ENCODE peak calls at places on chromosomes 3 and 15, in ten cellular contexts. U is fibroblast of lung, W is upper lobe of right lung, C is Peyer's patch, M is MM.1S, N is testis, Z is astrocyte, S is mammary epithelial cell, L is transverse colon, P is SK-N-SH. F is an unnamed sample. For H3K4me1, the result is how much of the 10 kb centered on the place peaks cover.

GRCh38 chr15:39918688-39919385 is 1.2 kb downstream of the GPR176 start:
- DNase-seq in P (no peak), N (no peak), U (peak), S (peak), M (no peak), W (no peak), L (no peak), C (no peak), Z (peak), F (no peak)

GRCh38 chr3:138774529-138775253 is 60.0 kb downstream of the PIK3CB start:
- DNase-seq in W (no peak), P (peak), M (peak), S (peak), Z (peak), C (no peak), L (peak), U (peak), N (peak), F (peak)

GRCh38 chr15:93610944-93611343 is 521.9 kb upstream of the RGMA start:
- DNase-seq in S (peak), M (no peak), W (no peak), N (no peak), Z (peak), P (no peak), L (no peak), C (no peak), U (peak), F (no peak)

GRCh38 chr3:17831366-17831765 is 88.9 kb upstream of the TBC1D5 start:
- DNase-seq in N (no peak), Z (no peak), U (peak), S (peak), C (no peak), P (no peak), M (no peak), L (no peak), W (no peak), F (no peak)

GRCh38 chr3:136250862-136251460 is 821 bp downstream of the PCCB start:
- DNase-seq in S (peak), W (peak), Z (peak), U (peak), L (peak), P (peak), N (peak), C (peak), M (peak), F (peak)

GRCh38 chr15:50906954-50907865 is 1.3 kb upstream of the AP4E1 start:
- DNase-seq in L (peak), S (peak), Z (no peak), W (no peak), U (no peak), P (peak), M (peak), N (no peak), C (no peak), F (peak)

GRCh38 chr15:77874071-77874470 is 203.4 kb downstream of the TBC1D2B start:
- DNase-seq in C (no peak), S (no peak), P (no peak), N (no peak), L (no peak), M (no peak), Z (no peak), W (no peak), U (no peak), F (no peak)

GRCh38 chr3:146130881-146131371 is 30.1 kb downstream of the PLOD2 start:
- DNase-seq in N (no peak), S (no peak), C (no peak), U (peak), W (no peak), L (no peak), Z (peak), M (no peak), P (no peak), F (no peak)

GRCh38 chr3:59483191-59483590 is 433.4 kb upstream of the CFAP20DC start:
- DNase-seq in N (no peak), S (no peak), C (no peak), U (no peak), W (no peak), P (no peak), L (no peak), M (no peak), Z (no peak), F (no peak)

GRCh38 chr3:5430701-5431100 is 243.2 kb downstream of the EDEM1 start:
- DNase-seq in P (no peak), M (no peak), C (no peak), W (no peak), Z (no peak), U (no peak), S (no peak), L (no peak), N (no peak), F (no peak)

GRCh38 chr15:74784854-74785715 is 3.2 kb downstream of the CSK start:
- DNase-seq in Z (no peak), C (no peak), M (peak), N (no peak), L (no peak), P (no peak), W (no peak), U (no peak), S (no peak), F (no peak)

GRCh38 chr3:113659121-113659531 is 37.3 kb downstream of the USF3 start:
- DNase-seq in P (no peak), M (no peak), W (no peak), L (no peak), N (no peak), C (no peak), U (no peak), Z (no peak), S (no peak), F (no peak)

GRCh38 chr3:78979083-78979482 is 788.7 kb downstream of the ROBO1 start:
- DNase-seq in U (no peak), N (no peak), Z (no peak), P (no peak), M (no peak), W (no peak), L (no peak), S (no peak), C (no peak), F (no peak)

GRCh38 chr15:74664028-74664616 is 31.7 kb downstream of the EDC3 start:
- DNase-seq in N (no peak), S (peak), M (no peak), L (peak), P (no peak), U (peak), C (peak), Z (peak), W (peak), F (peak)

GRCh38 chr3:24663406-24663805 is 168.8 kb upstream of the THRB start:
- DNase-seq in P (no peak), U (no peak), M (no peak), Z (no peak), W (no peak), L (no peak), N (no peak), S (no peak), C (no peak), F (no peak)

GRCh38 chr3:133834621-133835417 is 29.2 kb downstream of the SRPRB start:
- DNase-seq in C (no peak), M (no peak), U (no peak), P (no peak), L (no peak), S (no peak), Z (no peak), N (no peak), W (peak), F (peak)

GRCh38 chr3:113662824-113663223 is 33.6 kb downstream of the USF3 start:
- DNase-seq in C (no peak), N (no peak), Z (no peak), W (no peak), U (no peak), S (no peak), L (no peak), P (no peak), M (no peak), F (no peak)

GRCh38 chr3:177525987-177526712 is 328.9 kb upstream of the TBL1XR1 start:
- DNase-seq in C (no peak), M (no peak), P (no peak), N (no peak), L (no peak), Z (peak), U (peak), W (no peak), S (peak), F (no peak)

GRCh38 chr3:50028336-50028735 is 60.4 kb upstream of the RBM5 start:
- DNase-seq in U (peak), P (no peak), S (no peak), M (no peak), N (no peak), Z (peak), C (no peak), W (no peak), L (no peak), F (no peak)

GRCh38 chr15:70741107-70741511 is 22.2 kb downstream of the UACA start:
- DNase-seq in C (no peak), U (peak), M (no peak), W (no peak), P (no peak), S (peak), N (peak), Z (peak), L (peak), F (peak)

GRCh38 chr3:112005091-112005672 is 6.5 kb downstream of the TAGLN3 start:
- DNase-seq in U (peak), W (no peak), Z (peak), N (no peak), P (no peak), S (peak), C (no peak), M (no peak), L (no peak), F (no peak)

GRCh38 chr3:127479449-127479848 is 111.1 kb downstream of the TPRA1 start:
- DNase-seq in U (no peak), C (peak), N (peak), W (peak), P (peak), L (no peak), Z (no peak), S (no peak), M (no peak), F (no peak)

GRCh38 chr3:172225215-172225707 is 185.9 kb downstream of the FNDC3B start:
- DNase-seq in S (no peak), Z (no peak), M (no peak), P (no peak), C (no peak), L (no peak), U (no peak), W (no peak), N (no peak), F (no peak)

GRCh38 chr3:171282041-171282440 is 178.2 kb downstream of the TNIK start:
- DNase-seq in W (no peak), P (no peak), S (no peak), U (peak), C (no peak), L (no peak), M (no peak), N (peak), Z (peak), F (peak)

GRCh38 chr3:21226086-21226485 is 524.9 kb downstream of the ZNF385D start:
- DNase-seq in N (peak), U (no peak), L (no peak), W (peak), M (no peak), Z (no peak), S (no peak), C (no peak), P (no peak), F (no peak)

GRCh38 chr15:34241376-34242350 is 16.8 kb downstream of the EMC4 start:
- DNase-seq in C (no peak), U (peak), L (peak), Z (peak), N (no peak), M (peak), P (peak), W (no peak), S (peak), F (peak)

GRCh38 chr15:66850078-66850991 is 148.3 kb downstream of the SMAD6 start:
- DNase-seq in Z (no peak), S (no peak), C (peak), W (no peak), N (peak), M (no peak), U (no peak), P (peak), L (peak), F (peak)

GRCh38 chr3:70990190-70990589 is 593.3 kb downstream of the FOXP1 start:
- DNase-seq in C (no peak), Z (peak), P (no peak), N (no peak), W (no peak), S (no peak), U (peak), L (no peak), M (no peak), F (no peak)

GRCh38 chr15:72285927-72286516 is 13.7 kb upstream of the PARP6 start:
- DNase-seq in P (peak), C (peak), U (peak), W (peak), L (peak), S (no peak), M (peak), N (peak), Z (no peak), F (peak)

DNA sequence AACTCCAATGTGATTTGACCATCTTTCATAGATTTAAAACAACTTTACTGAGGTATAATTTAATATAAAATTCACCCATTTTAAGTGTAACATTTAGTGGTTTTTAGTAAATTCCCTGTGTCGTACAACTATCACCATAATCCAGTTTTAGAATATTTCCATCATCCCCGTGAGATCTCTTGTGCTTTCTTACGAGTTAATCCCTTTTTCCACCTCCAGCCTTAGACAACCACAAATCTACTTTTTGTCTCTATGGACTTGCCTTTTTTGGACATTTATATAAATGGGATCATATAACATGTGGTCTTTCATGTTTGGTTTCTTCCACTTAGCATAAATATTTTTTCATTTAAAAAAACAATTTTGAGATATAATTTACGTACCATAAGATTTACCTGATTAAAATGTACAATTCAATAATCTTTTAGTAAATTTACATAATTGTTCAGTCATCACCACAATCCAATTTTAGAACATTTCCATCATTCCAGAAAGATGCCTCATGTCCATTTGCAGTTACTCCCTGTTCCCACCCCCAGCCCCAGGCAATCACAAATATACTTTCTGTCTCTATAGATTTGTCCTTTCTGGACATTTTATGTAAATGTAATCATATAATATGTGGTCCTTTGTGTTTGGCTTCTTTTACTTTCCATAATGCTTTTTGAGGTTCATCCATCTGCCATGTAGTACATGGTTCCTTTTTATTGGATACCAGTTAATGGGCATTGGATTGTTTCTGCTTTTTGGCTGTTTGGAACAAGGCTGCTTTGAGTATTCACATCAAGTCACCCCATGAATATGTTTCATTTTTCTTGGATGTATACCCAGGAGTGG is 3.0 kb downstream of the OXSR1 start:
- DNase-seq in M (no peak), W (no peak), Z (peak), S (peak), P (no peak), L (no peak), C (no peak), U (peak), N (no peak), F (no peak)
- H3K4me3 ChIP-seq in M (no peak), W (no peak), Z (peak), S (peak), P (no peak), L (no peak), C (no peak), U (peak), N (no peak), F (no peak)

GRCh38 chr3:189419683-189420082 is 211.5 kb upstream of the TP63 start:
- DNase-seq in S (no peak), Z (no peak), P (no peak), W (no peak), N (no peak), C (no peak), L (no peak), U (no peak), M (no peak), F (no peak)

GRCh38 chr3:189424922-189425321 is 206.3 kb upstream of the TP63 start:
- DNase-seq in C (no peak), S (no peak), U (no peak), N (no peak), Z (no peak), P (no peak), M (no peak), L (no peak), W (no peak), F (no peak)

GRCh38 chr3:189419022-189419421 is 212.2 kb upstream of the TP63 start:
- DNase-seq in N (no peak), P (no peak), Z (no peak), M (no peak), U (no peak), S (no peak), C (no peak), L (no peak), W (no peak), F (no peak)
- H3K4me1 ChIP-seq in N (under half), P (under half), Z (under half), M (under half), U (under half), S (under half), C (under half), L (under half), W (under half), F (under half)

GRCh38 chr3:126342991-126343661 is 14.1 kb downstream of the KLF15 start:
- DNase-seq in P (peak), C (peak), W (peak), L (peak), M (no peak), U (no peak), N (peak), S (no peak), Z (peak), F (peak)
- TF ChIP-seq CTCF in P (no peak), C (no peak), W (no peak), L (no peak), M (no peak), U (no peak), N (no peak), S (no peak), Z (no peak), F (no peak)

DNA sequence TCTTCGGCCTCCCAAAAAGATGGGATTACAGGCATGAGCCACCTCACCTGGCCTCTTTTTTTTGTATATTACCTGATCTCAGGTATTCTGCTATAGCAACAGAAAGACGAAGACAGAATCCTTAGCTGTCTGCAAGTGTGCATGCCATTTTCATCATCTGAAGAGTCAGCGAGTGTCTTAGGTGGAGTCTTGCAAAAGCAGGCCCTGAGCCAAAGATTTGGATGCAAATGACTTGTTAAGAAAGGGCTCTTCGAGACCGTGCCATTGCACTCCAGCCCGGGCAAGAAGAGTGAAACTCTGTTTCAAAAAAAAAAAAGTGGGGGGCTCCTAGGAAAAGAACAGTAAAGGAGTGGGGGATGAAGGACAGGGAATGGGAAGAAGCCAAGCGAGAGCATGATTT is 10.2 kb upstream of the TRIM69 start:
- DNase-seq in Z (peak), U (peak), M (peak), S (no peak), L (no peak), C (no peak), P (no peak), N (no peak), W (no peak), F (no peak)
- H3K4me3 ChIP-seq in Z (no peak), U (no peak), M (peak), S (no peak), L (no peak), C (peak), P (no peak), N (no peak), W (peak), F (no peak)

DNA sequence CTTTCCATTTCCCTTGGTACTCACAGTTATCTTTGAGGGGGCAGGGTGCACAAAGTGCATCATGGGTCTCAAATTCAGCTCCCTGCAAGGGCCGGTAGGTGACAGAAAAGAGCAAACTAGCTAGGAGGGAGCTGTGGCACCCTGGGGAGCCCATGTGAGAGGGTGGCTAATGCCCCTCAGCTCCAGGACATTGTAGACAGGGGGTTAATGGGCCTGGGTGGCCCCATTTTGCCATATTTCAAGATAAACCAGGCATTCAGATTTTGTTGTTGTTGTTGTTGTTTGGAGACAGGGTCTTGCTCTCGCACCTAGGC is 3.6 kb upstream of the SLC6A6 start:
- DNase-seq in P (no peak), L (no peak), W (no peak), M (no peak), C (no peak), S (no peak), N (no peak), Z (no peak), U (no peak), F (no peak)
- H3K4me1 ChIP-seq in P (under half), L (under half), W (under half), M (under half), C (under half), S (under half), N (under half), Z (under half), U (under half), F (under half)